ENCODE peak calls at places on chromosome 6, in six cellular contexts. S is HCT116; C is sigmoid colon; B is upper lobe of right lung; Z is Peyer's patch; D is naive thymus-derived CD4-positive, alpha-beta T cell. I is an unnamed sample.

GRCh38 chr6:51868591-51869355 is 218.6 kb downstream of the PKHD1 start:
- DNase-seq in B (no peak), C (no peak), S (no peak), D (no peak), Z (no peak), I (no peak)

GRCh38 chr6:39370021-39370420 is 47.5 kb upstream of the KCNK16 start:
- DNase-seq in D (no peak), B (no peak), C (no peak), S (no peak), Z (no peak), I (no peak)

GRCh38 chr6:152401978-152402377 is 235.2 kb downstream of the SYNE1 start:
- DNase-seq in B (no peak), Z (no peak), D (no peak), S (peak; percentile 29), C (no peak), I (no peak)

GRCh38 chr6:151036869-151037680 is 171.6 kb downstream of the MTHFD1L start:
- DNase-seq in Z (peak; percentile 60), S (peak; percentile 64), B (no peak), D (no peak), C (no peak), I (no peak)

GRCh38 chr6:13794184-13794583 is 20.2 kb downstream of the MCUR1 start:
- DNase-seq in S (no peak), C (no peak), B (no peak), D (no peak), Z (no peak), I (no peak)

GRCh38 chr6:16523550-16524379 is 237.5 kb downstream of the ATXN1 start:
- DNase-seq in B (no peak), C (no peak), S (no peak), D (no peak), Z (no peak), I (no peak)

GRCh38 chr6:2883673-2884072 is 19.4 kb downstream of the SERPINB9 start:
- DNase-seq in B (no peak), C (no peak), S (no peak), D (no peak), Z (no peak), I (no peak)

GRCh38 chr6:147715035-147715434 is 206.5 kb downstream of the SAMD5 start:
- DNase-seq in D (no peak), C (no peak), Z (no peak), S (no peak), B (no peak), I (no peak)

GRCh38 chr6:156883497-156884252 is 106.5 kb downstream of the ARID1B start:
- DNase-seq in S (no peak), C (no peak), D (no peak), Z (peak; percentile 69), B (peak; percentile 70), I (no peak)

GRCh38 chr6:159806021-159806458 is 6.0 kb downstream of the PNLDC1 start:
- DNase-seq in D (no peak), Z (no peak), B (no peak), C (no peak), S (no peak), I (no peak)

GRCh38 chr6:30006170-30007131 is 54.6 kb upstream of the POLR1H start:
- DNase-seq in Z (peak; percentile 55), D (no peak), S (no peak), B (peak; percentile 73), C (peak; percentile 72), I (no peak)

GRCh38 chr6:91708534-91708933 is 1121.7 kb upstream of the MAP3K7 start:
- DNase-seq in C (no peak), B (no peak), D (no peak), S (no peak), Z (no peak), I (no peak)

GRCh38 chr6:27505209-27506027 is 32.5 kb upstream of the ZNF184 start:
- DNase-seq in B (no peak), S (peak; percentile 87), C (peak; percentile 77), Z (peak; percentile 63), D (no peak), I (peak; percentile 49)

GRCh38 chr6:783966-784365 is 91.0 kb upstream of the EXOC2 start:
- DNase-seq in S (no peak), D (no peak), Z (no peak), B (no peak), C (no peak), I (no peak)

GRCh38 chr6:71419954-71420692 is 131.5 kb downstream of the OGFRL1 start:
- DNase-seq in S (no peak), B (peak; percentile 82), C (peak; percentile 77), Z (no peak), D (peak; percentile 21), I (no peak)

GRCh38 chr6:168282985-168283685 is 36.4 kb downstream of the DACT2 start:
- DNase-seq in C (peak; percentile 55), S (no peak), B (no peak), Z (peak; percentile 66), D (no peak), I (no peak)

GRCh38 chr6:168280899-168281245 is 38.7 kb downstream of the DACT2 start:
- DNase-seq in D (no peak), Z (peak; percentile 19), B (no peak), S (no peak), C (no peak), I (no peak)

GRCh38 chr6:168280020-168280898 is 39.3 kb downstream of the DACT2 start:
- DNase-seq in B (no peak), D (no peak), C (no peak), S (no peak), Z (no peak), I (no peak)

GRCh38 chr6:168283686-168284025 is 35.9 kb downstream of the DACT2 start:
- DNase-seq in S (no peak), B (no peak), Z (peak; percentile 26), D (no peak), C (peak; percentile 52), I (no peak)

DNA sequence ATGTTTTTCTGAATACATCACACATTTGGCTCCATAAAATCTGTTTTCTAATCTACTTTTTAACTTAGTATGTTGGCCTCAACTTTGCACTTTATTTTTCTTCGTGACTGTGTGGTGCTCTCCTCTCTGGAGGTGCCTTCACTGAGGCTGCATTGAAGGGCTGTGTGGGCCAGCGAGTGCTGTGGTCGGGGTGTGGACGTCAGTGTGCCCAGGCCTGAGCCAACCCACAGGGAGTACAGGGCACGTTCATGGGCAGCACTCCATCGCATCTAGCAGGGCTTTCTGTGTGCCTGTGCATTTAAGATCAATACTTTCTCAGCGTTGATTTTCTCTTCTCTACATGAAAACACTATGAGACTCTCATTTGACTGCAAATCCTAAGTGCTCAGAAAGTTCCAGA is 37.8 kb downstream of the DACT2 start:
- DNase-seq in Z (no peak), S (no peak), B (no peak), D (no peak), C (no peak), I (no peak)
- H3K9me3 ChIP-seq in Z (no peaks in the 10 kb centered on the region), S (no peaks in the 10 kb centered on the region), B (no peaks in the 10 kb centered on the region), D (no peaks in the 10 kb centered on the region), C (no peaks in the 10 kb centered on the region), I (no peaks in the 10 kb centered on the region)

DNA sequence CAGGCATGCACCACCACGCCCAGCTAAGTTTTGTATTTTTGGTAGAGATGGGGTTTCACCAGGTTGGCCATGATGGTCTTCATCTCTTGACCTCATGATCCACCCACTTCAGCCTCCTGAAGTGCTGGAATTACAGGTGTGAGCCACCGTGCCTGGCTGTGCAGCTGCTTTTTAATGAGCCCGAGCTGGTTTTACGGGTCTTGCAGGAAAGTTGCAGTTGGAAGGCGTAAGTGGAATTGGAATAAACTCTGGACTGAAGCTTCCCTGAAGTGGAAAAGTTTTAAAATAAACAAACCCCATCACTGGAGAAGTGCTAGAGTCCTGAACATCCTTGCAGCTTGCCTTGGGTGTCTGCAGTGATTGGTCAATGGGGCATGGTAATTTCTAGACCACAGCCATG is 40.4 kb downstream of the KIF25 start:
- DNase-seq in C (no peak), S (no peak), Z (no peak), D (no peak), B (no peak), I (no peak)
- H3K9me3 ChIP-seq in C (peaks cover 4% of the 10 kb centered on the region), S (no peaks in the 10 kb centered on the region), Z (peaks cover 9% of the 10 kb centered on the region), D (no peaks in the 10 kb centered on the region), B (peaks cover 14% of the 10 kb centered on the region), I (no peaks in the 10 kb centered on the region)

GRCh38 chr6:163504984-163505640 is 90.6 kb downstream of the QKI start:
- DNase-seq in Z (no peak), C (no peak), B (no peak), S (no peak), D (no peak), I (no peak)

GRCh38 chr6:163513570-163514166 is 99.2 kb downstream of the QKI start:
- DNase-seq in C (no peak), D (no peak), S (no peak), Z (no peak), B (no peak), I (no peak)

GRCh38 chr6:163513003-163513402 is 98.5 kb downstream of the QKI start:
- DNase-seq in D (no peak), S (no peak), B (no peak), Z (no peak), C (no peak), I (no peak)

GRCh38 chr6:163507965-163508364 is 93.4 kb downstream of the QKI start:
- DNase-seq in D (no peak), S (no peak), B (no peak), C (no peak), Z (no peak), I (no peak)
- H3K9me3 ChIP-seq in D (no peaks in the 10 kb centered on the region), S (peaks cover 5% of the 10 kb centered on the region), B (peaks cover 11% of the 10 kb centered on the region), C (peaks cover 5% of the 10 kb centered on the region), Z (no peaks in the 10 kb centered on the region), I (peaks cover 6% of the 10 kb centered on the region)

DNA sequence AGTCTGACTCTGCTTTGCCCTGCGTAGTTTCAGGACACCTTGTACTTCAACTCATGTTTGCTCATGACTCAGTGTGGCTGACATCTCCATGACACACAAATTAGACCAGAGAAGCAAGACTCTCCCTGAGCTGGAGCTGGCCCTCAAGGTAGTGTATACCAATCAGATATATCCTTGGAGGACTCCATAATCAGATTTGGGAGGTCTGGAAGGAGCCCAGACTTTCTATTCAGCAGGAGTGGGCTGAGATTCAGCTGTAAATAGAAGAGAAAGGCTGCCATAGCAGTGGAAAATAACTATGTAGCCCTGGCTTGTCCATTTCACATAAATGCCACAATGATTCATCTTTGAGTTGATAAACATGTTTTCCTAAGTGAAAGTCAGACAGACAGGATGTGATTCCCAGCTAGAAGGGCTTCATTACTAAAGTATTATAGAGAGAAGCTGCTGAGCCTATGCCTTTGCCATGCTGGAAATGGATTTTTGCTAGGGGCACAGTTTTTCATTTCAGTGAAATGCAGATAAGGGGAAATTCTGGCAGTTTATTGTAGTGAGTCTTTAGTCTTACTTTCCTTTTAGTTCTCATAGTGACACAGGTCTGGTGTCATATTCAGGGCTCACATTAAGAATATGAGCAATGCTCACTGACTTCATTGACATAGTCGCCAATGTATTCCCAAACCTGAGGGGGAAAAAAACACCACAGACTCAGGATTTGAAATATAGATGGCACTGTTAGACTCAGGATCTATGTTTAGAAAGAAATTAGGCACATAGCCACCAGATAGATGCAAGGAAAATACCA is 95.3 kb downstream of the CLVS2 start:
- DNase-seq in S (no peak), Z (no peak), B (no peak), D (no peak), C (no peak), I (no peak)
- H3K9me3 ChIP-seq in S (no peaks in the 10 kb centered on the region), Z (no peaks in the 10 kb centered on the region), B (no peaks in the 10 kb centered on the region), D (no peaks in the 10 kb centered on the region), C (no peaks in the 10 kb centered on the region), I (no peaks in the 10 kb centered on the region)

GRCh38 chr6:100459291-100459690 is 5.4 kb downstream of the SIM1 start:
- DNase-seq in C (no peak), Z (no peak), S (no peak), B (no peak), D (no peak), I (no peak)
- H3K9me3 ChIP-seq in C (no peaks in the 10 kb centered on the region), Z (peaks cover 8% of the 10 kb centered on the region), S (no peaks in the 10 kb centered on the region), B (no peaks in the 10 kb centered on the region), D (no peaks in the 10 kb centered on the region), I (peaks cover 21% of the 10 kb centered on the region)

I was measured in T-helper 17 cell.